ENCODE peak calls at places on chromosomes 7 and 10, in five cellular contexts. K is aorta, W is HCT116, E is psoas muscle, C is lung. R is an unnamed sample.
A peak's percentile ranks its signal among the peaks of the same experiment; 100 is the strongest.

GRCh38 chr7:1694981-1695511 is 25.0 kb downstream of the ELFN1 start:
- DNase-seq in K (peak; percentile 35), W (no peak), E (no peak), C (no peak), R (no peak)

GRCh38 chr7:50092579-50093411 is at the start of gene ZPBP:
- DNase-seq in K (no peak), W (peak; percentile 7), E (peak; percentile 18), C (no peak), R (no peak)

GRCh38 chr10:64558094-64558870 is 1037.1 kb downstream of the REEP3 start:
- DNase-seq in K (no peak), W (no peak), E (no peak), C (no peak), R (no peak)

GRCh38 chr10:44911951-44912350 is 814 bp downstream of the TMEM72 start:
- DNase-seq in K (no peak), W (no peak), E (no peak), C (no peak), R (no peak)

GRCh38 chr7:768881-769504 is 41.9 kb upstream of the PRKAR1B start:
- DNase-seq in K (no peak), W (no peak), E (peak; percentile 70), C (no peak), R (no peak)

GRCh38 chr7:7529328-7529727 is 6.3 kb downstream of the COL28A1 start:
- DNase-seq in K (no peak), W (no peak), E (no peak), C (no peak), R (no peak)

GRCh38 chr10:26879744-26880143 is 19.0 kb upstream of the ABI1 start:
- DNase-seq in K (no peak), W (no peak), E (no peak), C (peak; percentile 71), R (no peak)

GRCh38 chr7:122727354-122727753 is 24.6 kb upstream of the RNF148 start:
- DNase-seq in K (no peak), W (no peak), E (no peak), C (no peak), R (no peak)

GRCh38 chr10:24545585-24545984 is 178.1 kb downstream of the ARHGAP21 start:
- DNase-seq in K (no peak), W (no peak), E (no peak), C (no peak), R (no peak)

DNA sequence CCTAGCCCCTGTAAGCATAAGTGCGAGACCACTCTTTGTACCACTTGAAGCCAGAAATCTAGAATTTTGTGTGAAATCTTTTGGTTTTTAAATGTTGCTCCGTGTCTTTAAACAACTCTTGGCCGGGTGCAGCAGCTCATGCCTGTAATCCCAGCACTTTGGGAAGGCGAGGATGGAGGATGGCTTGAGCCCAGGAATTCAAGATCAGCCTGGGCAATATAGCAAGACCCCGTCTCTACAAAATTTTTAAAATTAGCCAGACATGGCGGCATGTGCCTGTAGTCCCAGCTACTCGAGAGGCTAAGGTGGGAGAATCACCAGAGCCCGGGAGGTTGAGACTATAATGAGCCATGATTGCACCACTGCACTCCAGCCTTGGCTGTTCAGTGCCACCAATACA is 4.4 kb upstream of the SLF2 start:
- DNase-seq in K (no peak), W (no peak), E (no peak), C (no peak), R (no peak)
- H3K27ac ChIP-seq in K (no peak overlapping the region), W (no peak overlapping the region), E (no peak overlapping the region), C (no peak overlapping the region), R (no peak overlapping the region)

DNA sequence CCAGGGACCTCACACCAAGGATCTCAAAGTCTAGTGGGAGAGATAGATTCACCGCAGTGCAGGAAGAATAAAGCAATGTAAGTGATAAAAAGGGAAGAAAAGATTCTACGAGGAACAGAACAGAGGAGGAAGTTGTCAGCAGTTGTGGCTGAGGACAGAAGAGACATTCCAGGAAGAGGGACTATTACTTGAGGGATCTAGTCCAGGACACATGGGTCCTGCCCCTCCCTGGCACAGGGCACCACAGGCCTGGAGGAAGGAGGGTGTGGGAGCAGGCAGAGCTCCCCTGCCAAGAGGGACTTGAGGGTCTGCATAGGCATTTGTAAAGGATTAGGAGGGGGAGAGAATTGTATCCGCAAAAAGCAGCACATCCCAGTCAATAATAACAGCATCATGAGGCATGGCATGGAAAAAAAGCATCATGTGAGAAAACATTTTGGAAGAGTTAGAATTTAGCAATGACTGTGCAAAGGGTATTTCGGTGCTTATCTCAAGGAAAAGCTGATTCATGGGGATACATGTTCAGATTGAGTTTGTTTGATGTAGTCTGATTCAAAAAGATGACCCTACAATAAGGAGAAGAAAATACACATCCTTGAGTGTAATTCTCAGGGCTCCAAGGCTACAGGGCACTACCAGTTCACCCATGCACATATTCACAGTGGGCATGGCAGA is 12.7 kb downstream of the C10orf71 start:
- DNase-seq in K (no peak), W (no peak), E (no peak), C (no peak), R (no peak)
- H3K9me3 ChIP-seq in K (peaks cover 5% of the 10 kb centered on the region), W (no peaks in the 10 kb centered on the region), E (no peaks in the 10 kb centered on the region), C (no peaks in the 10 kb centered on the region), R (no peaks in the 10 kb centered on the region)

GRCh38 chr10:88582411-88582805 is 710 bp downstream of the RNLS start:
- DNase-seq in K (no peak), W (no peak), E (no peak), C (no peak), R (no peak)
- H3K4me1 ChIP-seq in K (no peaks in the 10 kb centered on the region), W (no peaks in the 10 kb centered on the region), E (no peaks in the 10 kb centered on the region), C (no peaks in the 10 kb centered on the region), R (no peaks in the 10 kb centered on the region)

GRCh38 chr7:143288836-143289235 is 685 bp downstream of the CASP2 start:
- DNase-seq in K (no peak), W (no peak), E (no peak), C (no peak), R (no peak)
- H3K27ac ChIP-seq in K (no peak overlapping the region), W (peak overlapping the region; percentile 66), E (peak overlapping the region; percentile 91), C (peak overlapping the region; percentile 75), R (peak overlapping the region; percentile 93)

GRCh38 chr7:158308001-158308400 is 279.6 kb downstream of the PTPRN2 start:
- DNase-seq in K (no peak), W (no peak), E (no peak), C (no peak), R (no peak)
- H3K9me3 ChIP-seq in K (peaks cover 6% of the 10 kb centered on the region), W (peaks cover 4% of the 10 kb centered on the region), E (peaks cover 6% of the 10 kb centered on the region), C (peaks cover 5% of the 10 kb centered on the region), R (no peaks in the 10 kb centered on the region)

DNA sequence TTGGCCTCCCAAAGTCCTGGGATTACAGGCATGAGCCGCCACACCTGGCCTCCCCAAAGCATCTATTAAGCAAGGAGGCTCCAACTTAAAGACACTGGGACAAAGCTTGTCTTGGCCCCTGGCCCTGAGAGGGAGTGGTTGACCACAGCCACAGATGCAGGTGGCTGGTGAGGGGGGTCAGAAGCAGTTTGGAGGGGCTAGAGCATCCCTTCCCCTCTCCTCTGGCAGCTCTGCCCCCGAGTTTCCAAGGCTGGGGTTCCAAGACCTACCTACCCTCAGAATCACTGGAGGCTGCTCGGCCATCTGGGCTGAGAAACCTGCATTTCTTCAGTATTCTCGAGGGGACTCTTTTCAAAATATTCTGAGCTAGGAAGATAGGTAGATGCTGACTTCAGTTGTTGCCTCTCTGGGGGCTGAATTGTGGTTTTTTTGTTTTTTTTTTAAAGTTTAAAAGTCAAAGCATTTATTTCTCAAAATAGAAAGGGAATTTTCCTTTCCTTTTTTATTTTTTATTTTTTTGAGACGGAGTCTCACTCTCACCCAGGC is 32.6 kb downstream of the DDIT4 start:
- DNase-seq in K (no peak), W (no peak), E (no peak), C (no peak), R (no peak)
- H3K4me1 ChIP-seq in K (no peaks in the 10 kb centered on the region), W (peaks cover 30% of the 10 kb centered on the region), E (peaks cover 54% of the 10 kb centered on the region), C (peaks cover 19% of the 10 kb centered on the region), R (peaks cover 27% of the 10 kb centered on the region)

GRCh38 chr7:106070201-106070551 is 41.9 kb downstream of the SYPL1 start:
- DNase-seq in K (no peak), W (no peak), E (no peak), C (peak; percentile 75), R (no peak)

GRCh38 chr7:106071356-106071998 is 40.6 kb downstream of the SYPL1 start:
- DNase-seq in K (no peak), W (no peak), E (no peak), C (peak; percentile 54), R (no peak)

GRCh38 chr7:106069471-106070200 is 42.5 kb downstream of the SYPL1 start:
- DNase-seq in K (no peak), W (no peak), E (no peak), C (no peak), R (no peak)

GRCh38 chr7:106071999-106072714 is 40.0 kb downstream of the SYPL1 start:
- DNase-seq in K (no peak), W (no peak), E (no peak), C (no peak), R (no peak)

GRCh38 chr7:106070567-106071254 is 41.4 kb downstream of the SYPL1 start:
- DNase-seq in K (no peak), W (no peak), E (no peak), C (no peak), R (no peak)
- H3K27ac ChIP-seq in K (no peak overlapping the region), W (no peak overlapping the region), E (no peak overlapping the region), C (peak overlapping the region; percentile 42), R (no peak overlapping the region)

DNA sequence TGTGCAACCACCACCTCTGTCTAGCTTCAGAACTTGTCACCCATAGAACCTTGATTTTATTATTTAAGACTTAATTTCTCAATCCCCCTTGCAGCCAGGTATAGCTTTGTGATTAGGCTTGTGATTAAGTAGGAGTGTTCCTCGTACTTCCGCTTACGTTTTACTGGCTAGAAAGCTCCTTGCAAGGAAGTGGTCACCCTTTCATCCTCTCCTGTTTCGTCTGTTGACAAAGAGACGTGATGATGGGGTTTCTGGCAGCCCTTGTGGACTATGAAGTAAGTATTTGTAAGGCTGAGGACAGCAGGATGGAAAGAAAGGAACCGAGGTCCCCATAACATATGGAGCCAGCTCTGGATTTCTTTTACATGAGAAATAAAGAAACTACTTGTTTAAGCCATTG is 86.5 kb upstream of the KDM7A start:
- DNase-seq in K (no peak), W (no peak), E (no peak), C (no peak), R (no peak)
- H3K9me3 ChIP-seq in K (no peaks in the 10 kb centered on the region), W (no peaks in the 10 kb centered on the region), E (no peaks in the 10 kb centered on the region), C (no peaks in the 10 kb centered on the region), R (no peaks in the 10 kb centered on the region)

R was measured in tibial artery.